ENCODE peak calls at places on chromosomes 5 and 9, in seven cellular contexts. U is mucosa of descending colon; K is colonic mucosa; X is naive thymus-derived CD4-positive, alpha-beta T cell; M is psoas muscle; N is hepatocyte; H is heart left ventricle. B is an unnamed sample. For H3K9me3, the result is how much of the 10 kb centered on the place peaks cover.

GRCh38 chr5:111694183-111694582 is 62.8 kb downstream of the NREP start:
- DNase-seq in U (no peak), K (no peak), X (no peak), M (no peak), N (no peak), H (no peak), B (no peak)

GRCh38 chr9:134618163-134618822 is 23.3 kb upstream of the COL5A1 start:
- DNase-seq in U (no peak), K (no peak), X (no peak), M (no peak), N (no peak), H (peak), B (no peak)

GRCh38 chr9:91134608-91135007 is 227.1 kb downstream of the AUH start:
- DNase-seq in U (no peak), K (no peak), X (no peak), M (no peak), N (no peak), H (no peak), B (no peak)

GRCh38 chr9:36928670-36929349 is 105.3 kb downstream of the PAX5 start:
- DNase-seq in U (no peak), K (no peak), X (no peak), M (no peak), N (peak), H (no peak), B (peak)

GRCh38 chr5:133453084-133453765 is 159.1 kb downstream of the FSTL4 start:
- DNase-seq in U (no peak), K (no peak), X (no peak), M (no peak), N (no peak), H (no peak), B (no peak)

GRCh38 chr5:178318893-178319292 is 86.3 kb upstream of the PHYKPL start:
- DNase-seq in U (no peak), K (no peak), X (no peak), M (no peak), N (no peak), H (no peak), B (no peak)

GRCh38 chr9:137391411-137391754 is 31.6 kb downstream of the EXD3 start:
- DNase-seq in U (peak), K (peak), X (no peak), M (no peak), N (no peak), H (no peak), B (no peak)

GRCh38 chr5:110590187-110590586 is 136.3 kb downstream of the TMEM232 start:
- DNase-seq in U (no peak), K (no peak), X (peak), M (no peak), N (peak), H (no peak), B (no peak)

GRCh38 chr5:107719207-107719606 is 48.5 kb upstream of the EFNA5 start:
- DNase-seq in U (no peak), K (no peak), X (no peak), M (no peak), N (no peak), H (no peak), B (no peak)
- H3K9me3 ChIP-seq in U (under half), K (under half), X (under half), M (under half), N (under half), H (under half), B (under half)

DNA sequence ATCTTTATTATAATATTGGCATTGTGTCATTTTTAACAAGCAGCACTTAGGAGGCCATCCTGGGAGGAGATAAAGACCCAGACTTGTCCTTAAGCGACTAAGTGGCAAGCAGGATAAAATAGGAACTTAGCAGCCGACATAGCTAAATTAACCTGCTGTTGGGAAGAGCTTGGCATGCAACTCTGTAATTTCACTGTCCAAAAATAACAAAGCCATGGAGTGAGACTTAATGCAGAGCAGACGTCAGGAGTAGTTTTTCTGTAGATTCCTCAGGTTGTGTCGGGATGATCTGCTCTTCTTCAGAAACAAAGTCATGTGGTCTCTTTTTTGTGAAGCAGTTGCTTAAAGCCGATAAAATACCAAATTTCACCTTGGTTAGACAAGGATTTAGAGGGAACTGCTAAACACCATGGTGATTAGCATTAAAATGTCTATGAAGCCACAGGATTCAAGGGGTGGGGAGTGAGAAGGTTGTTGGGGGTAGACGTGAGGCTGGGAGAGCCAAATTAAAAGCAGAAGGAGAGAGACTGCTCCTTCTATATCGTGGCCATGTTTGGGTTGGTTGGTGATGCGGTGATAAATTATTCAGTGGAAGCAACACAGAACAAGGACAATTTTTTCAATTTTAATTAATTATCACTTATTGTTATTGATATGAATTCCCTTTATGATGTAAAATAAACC is 303.0 kb downstream of the CSNK1G3 start:
- DNase-seq in U (no peak), K (no peak), X (no peak), M (no peak), N (no peak), H (no peak), B (no peak)
- H3K4me3 ChIP-seq in U (no peak), K (no peak), X (no peak), M (no peak), N (no peak), H (no peak), B (peak)

DNA sequence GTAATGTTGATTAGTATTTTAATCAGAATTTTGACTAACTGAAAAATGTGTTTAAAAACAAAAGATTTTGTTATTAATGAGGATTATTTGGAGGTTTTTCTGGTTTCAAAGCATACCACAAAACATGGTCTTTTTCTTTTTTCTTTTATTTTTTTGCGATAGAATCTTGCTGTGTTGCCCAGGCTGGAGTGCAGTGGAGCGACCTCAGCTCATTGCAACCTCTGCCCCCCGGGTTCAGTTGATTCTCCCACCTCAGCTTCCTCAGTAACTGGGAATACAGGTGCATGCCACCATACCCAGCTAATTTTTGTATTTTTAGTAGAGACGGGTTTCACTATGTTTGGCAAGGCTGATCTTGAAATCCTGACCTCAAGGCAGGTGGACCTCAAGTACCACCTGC is 24.1 kb downstream of the SREK1 start:
- DNase-seq in U (no peak), K (no peak), X (no peak), M (no peak), N (no peak), H (no peak), B (no peak)
- H3K9me3 ChIP-seq in U (under half), K (under half), X (under half), M (under half), N (under half), H (under half), B (under half)

DNA sequence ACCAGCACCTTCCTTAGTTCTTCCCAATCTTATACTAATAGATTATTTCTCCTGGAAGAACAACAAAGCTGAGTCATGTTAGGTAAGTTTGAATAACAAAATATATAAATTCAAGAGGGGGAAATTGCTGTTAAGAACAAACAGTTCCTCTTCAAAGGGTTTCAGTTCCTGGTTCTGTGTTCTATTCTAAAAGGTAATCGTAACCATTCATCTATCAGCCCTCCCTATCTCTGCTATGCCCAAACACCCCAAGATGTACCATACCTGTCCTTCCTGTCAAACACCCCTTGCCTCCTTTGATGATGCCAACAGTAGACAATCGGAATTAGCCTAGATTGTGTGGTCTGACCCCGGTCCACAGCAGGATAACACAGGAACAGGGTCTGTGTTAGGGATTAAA is 4.2 kb upstream of the RNF180 start:
- DNase-seq in U (no peak), K (no peak), X (no peak), M (no peak), N (no peak), H (no peak), B (no peak)
- H3K4me3 ChIP-seq in U (no peak), K (no peak), X (no peak), M (no peak), N (no peak), H (no peak), B (no peak)

GRCh38 chr9:115142090-115142489 is 24.1 kb upstream of the TNC start:
- DNase-seq in U (no peak), K (no peak), X (no peak), M (no peak), N (no peak), H (no peak), B (no peak)

GRCh38 chr9:115144706-115145105 is 26.7 kb upstream of the TNC start:
- DNase-seq in U (no peak), K (no peak), X (no peak), M (no peak), N (no peak), H (no peak), B (no peak)

GRCh38 chr9:115142502-115143265 is 24.7 kb upstream of the TNC start:
- DNase-seq in U (no peak), K (no peak), X (no peak), M (no peak), N (no peak), H (no peak), B (no peak)

GRCh38 chr9:115141612-115142011 is 23.7 kb upstream of the TNC start:
- DNase-seq in U (no peak), K (no peak), X (no peak), M (no peak), N (no peak), H (no peak), B (no peak)

GRCh38 chr9:115143689-115144088 is 25.7 kb upstream of the TNC start:
- DNase-seq in U (no peak), K (no peak), X (no peak), M (no peak), N (no peak), H (no peak), B (no peak)
- H3K9me3 ChIP-seq in U (under half), K (under half), X (under half), M (under half), N (under half), H (under half), B (under half)

B was measured in SK-N-MC.